ENCODE peak calls at places on chromosomes 1 and 21, in four cellular contexts. F, M, I and C are unnamed samples.

GRCh38 chr1:54975709-54976108 is 4.7 kb upstream of the TMEM61 start:
- DNase-seq in F (no peak), I (no peak), M (no peak), C (no peak)

GRCh38 chr1:155093938-155094621 is 15.4 kb downstream of the EFNA3 start:
- DNase-seq in M (peak), F (peak), I (no peak), C (no peak)

GRCh38 chr1:29390491-29391361 is 154.4 kb downstream of the PTPRU start:
- DNase-seq in F (no peak), I (no peak), M (no peak), C (no peak)

GRCh38 chr1:54869173-54869851 is 17.7 kb downstream of the DHCR24 start:
- DNase-seq in M (no peak), I (no peak), F (no peak), C (no peak)

GRCh38 chr21:15446193-15446592 is 283.6 kb upstream of the USP25 start:
- DNase-seq in I (no peak), M (no peak), F (peak), C (no peak)

GRCh38 chr21:14418920-14419319 is 36.0 kb upstream of the HSPA13 start:
- DNase-seq in I (no peak), M (no peak), F (no peak), C (no peak)

GRCh38 chr1:39680751-39681150 is 8.8 kb upstream of the NT5C1A start:
- DNase-seq in F (no peak), I (no peak), M (no peak), C (no peak)

GRCh38 chr1:214670098-214670497 is 67.1 kb downstream of the CENPF start:
- DNase-seq in F (no peak), I (no peak), M (no peak), C (no peak)

GRCh38 chr1:26579662-26580061 is 50.1 kb downstream of the RPS6KA1 start:
- DNase-seq in M (no peak), F (no peak), I (peak), C (no peak)

GRCh38 chr1:212975607-212975918 is 25.2 kb downstream of the VASH2 start:
- DNase-seq in M (no peak), F (no peak), I (no peak), C (no peak)

GRCh38 chr1:203263496-203263895 is 34.0 kb upstream of the CHIT1 start:
- DNase-seq in M (no peak), I (no peak), F (no peak), C (no peak)

GRCh38 chr1:231241751-231242150 is 739 bp downstream of the GNPAT start:
- DNase-seq in I (no peak), F (peak), M (peak), C (peak)

DNA sequence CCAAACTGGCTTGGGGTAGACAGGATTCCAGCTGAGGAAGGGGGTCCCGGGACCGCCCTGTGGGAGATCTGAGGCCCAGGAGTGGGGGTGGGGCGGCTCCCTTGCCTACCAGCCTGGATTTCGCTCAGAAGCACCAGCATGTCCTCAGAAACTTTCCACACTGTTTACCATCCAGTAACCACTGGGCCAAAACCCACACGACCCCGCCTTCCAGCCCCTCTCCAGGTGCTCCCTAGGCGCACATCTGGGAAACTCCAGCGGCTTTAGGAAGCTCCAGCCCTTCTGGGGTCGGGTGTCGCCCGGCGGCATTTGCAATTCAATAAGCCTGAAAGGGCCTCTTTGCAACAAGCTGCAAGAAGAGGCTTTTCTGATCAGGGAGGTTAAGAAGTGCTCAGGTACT is 4.6 kb downstream of the RIPK4 start:
- DNase-seq in M (no peak), F (no peak), I (no peak), C (no peak)
- TF ChIP-seq SPI1 in M (no peak), F (no peak), I (no peak), C (no peak)

GRCh38 chr1:18263547-18264130 is 156.0 kb downstream of the IGSF21 start:
- DNase-seq in I (no peak), F (no peak), M (no peak), C (no peak)

GRCh38 chr1:18266391-18266790 is 158.8 kb downstream of the IGSF21 start:
- DNase-seq in F (no peak), I (no peak), M (no peak), C (no peak)

GRCh38 chr1:18262726-18263125 is 155.1 kb downstream of the IGSF21 start:
- DNase-seq in F (no peak), I (no peak), M (no peak), C (no peak)

GRCh38 chr1:18265641-18266040 is 158.0 kb downstream of the IGSF21 start:
- DNase-seq in F (no peak), I (no peak), M (no peak), C (no peak)

GRCh38 chr1:18264450-18265000 is 156.9 kb downstream of the IGSF21 start:
- DNase-seq in M (no peak), I (no peak), F (no peak), C (no peak)
- TF ChIP-seq POLR2AphosphoS5 in M (no peak), I (no peak), F (no peak), C (no peak)

GRCh38 chr1:175150596-175151319 is 41.8 kb downstream of the KIAA0040 start:
- DNase-seq in I (no peak), F (no peak), M (no peak), C (no peak)

GRCh38 chr1:175148068-175148467 is 44.5 kb downstream of the KIAA0040 start:
- DNase-seq in F (no peak), I (no peak), M (no peak), C (no peak)

GRCh38 chr1:175146535-175147213 is 45.9 kb downstream of the KIAA0040 start:
- DNase-seq in I (no peak), F (peak), M (peak), C (peak)

DNA sequence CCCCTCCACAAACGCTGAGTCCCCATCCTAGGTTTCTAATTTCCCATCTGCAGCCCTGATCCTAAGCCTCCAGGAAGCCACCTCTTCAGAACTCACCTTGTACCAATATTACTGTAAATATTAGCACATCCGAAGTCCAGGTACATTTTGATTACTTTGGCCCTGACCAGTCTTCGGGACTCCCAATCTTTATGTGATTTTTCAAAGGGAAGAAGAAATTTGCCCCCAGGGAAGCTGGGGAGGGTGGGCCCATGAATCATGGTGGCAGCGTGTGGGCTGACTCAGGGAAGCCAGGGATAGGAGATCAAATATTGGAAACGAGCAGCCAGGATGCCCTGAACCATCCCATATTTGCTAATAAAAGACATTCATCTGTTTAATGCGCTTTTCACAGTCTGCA is 46.7 kb downstream of the KIAA0040 start:
- DNase-seq in F (no peak), I (no peak), M (no peak), C (no peak)
- TF ChIP-seq SPI1 in F (no peak), I (no peak), M (no peak), C (no peak)

GRCh38 chr1:20483833-20484525 is 2.0 kb downstream of the CAMK2N1 start:
- DNase-seq in M (no peak), I (no peak), F (no peak), C (peak)

GRCh38 chr1:20485527-20486456 is at the start of gene CAMK2N1:
- DNase-seq in I (no peak), F (no peak), M (peak), C (peak)

GRCh38 chr1:20484526-20485462 is 1.2 kb downstream of the CAMK2N1 start:
- DNase-seq in I (no peak), F (no peak), M (no peak), C (no peak)

GRCh38 chr1:20487236-20487590 is 1.2 kb upstream of the CAMK2N1 start:
- DNase-seq in F (no peak), M (no peak), I (no peak), C (no peak)

DNA sequence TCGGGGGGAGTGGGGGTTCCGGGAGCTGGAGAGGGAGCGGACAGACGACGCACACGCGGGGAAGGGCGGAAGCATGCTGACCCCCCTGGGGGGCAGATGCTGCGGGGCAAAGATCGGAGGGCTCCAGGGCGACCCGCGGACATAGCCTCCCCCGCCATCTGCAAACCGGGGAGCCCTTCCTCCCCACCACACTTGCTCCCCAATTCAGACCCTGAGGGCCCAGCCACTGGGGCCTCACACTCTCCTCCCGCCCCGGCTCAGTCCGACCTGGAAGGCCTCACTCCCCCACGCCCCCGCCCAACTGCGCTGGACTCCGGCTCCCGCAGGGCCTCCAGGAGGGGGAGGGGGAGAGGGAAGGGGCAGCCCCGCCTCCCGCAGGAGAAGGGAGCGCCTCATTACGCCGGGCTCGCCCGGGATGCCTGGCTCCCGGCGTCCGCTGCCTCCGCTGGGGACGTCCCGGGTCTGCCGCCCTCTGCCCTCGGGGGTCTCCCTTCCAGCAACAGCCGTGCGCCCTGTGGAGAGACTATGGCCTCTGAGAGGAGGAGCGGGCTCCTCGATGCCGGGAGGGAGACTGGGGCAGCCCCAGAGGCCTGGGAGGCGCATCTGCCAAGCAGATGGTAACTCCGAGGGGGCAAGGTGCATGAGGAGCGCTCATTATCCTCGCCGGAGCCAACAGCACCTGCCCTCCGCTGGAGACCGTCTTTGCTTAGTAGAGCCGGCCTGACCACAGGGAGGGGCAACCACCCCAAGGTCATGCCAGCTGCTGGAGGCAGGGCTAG is 636 bp upstream of the CAMK2N1 start:
- DNase-seq in M (peak), I (no peak), F (no peak), C (no peak)
- TF ChIP-seq POLR2AphosphoS5 in M (no peak), I (no peak), F (no peak), C (no peak)

DNA sequence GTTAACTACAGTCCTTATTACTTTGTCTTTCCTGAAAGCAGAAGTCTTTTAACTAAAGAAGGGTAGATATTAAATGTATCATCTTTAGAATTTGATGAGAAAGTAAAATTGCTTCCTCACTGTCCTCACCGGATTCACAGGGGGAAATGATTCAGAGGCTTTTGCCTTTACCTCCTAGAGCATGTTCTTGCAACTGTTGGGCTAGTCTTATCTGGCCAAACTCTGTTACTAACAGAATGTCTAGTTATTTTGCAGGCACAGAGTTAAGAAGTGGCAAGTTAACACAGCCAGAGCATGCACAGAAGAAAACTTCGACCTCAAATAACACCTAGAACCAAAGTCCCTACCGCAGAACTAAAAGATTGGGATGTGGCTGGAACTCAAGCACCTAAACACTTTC is 107.3 kb upstream of the VAV3 start:
- DNase-seq in M (no peak), F (no peak), I (no peak), C (no peak)
- TF ChIP-seq SPI1 in M (no peak), F (peak), I (no peak), C (no peak)

DNA sequence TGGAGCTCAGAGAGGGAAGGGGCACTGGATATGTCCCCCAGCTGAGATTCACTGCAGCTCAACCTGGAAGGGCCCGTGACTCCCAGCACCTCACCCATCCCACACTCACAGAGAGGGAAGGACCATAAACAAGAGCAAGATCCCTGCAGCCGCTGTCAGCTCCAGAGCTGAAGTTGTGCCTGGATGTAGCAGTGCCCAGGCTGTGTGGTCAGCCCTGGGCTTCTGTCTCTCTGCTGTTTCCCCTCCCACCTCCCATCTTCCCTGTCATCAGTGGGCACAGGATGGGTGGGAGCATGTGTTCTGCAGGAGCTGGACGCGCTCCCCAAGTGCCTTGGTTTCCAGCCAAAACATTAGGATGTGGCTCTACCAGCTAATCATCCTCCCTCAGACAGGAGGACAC is 282.8 kb downstream of the NPHP4 start:
- DNase-seq in M (no peak), I (no peak), F (no peak), C (no peak)
- TF ChIP-seq POLR2AphosphoS5 in M (no peak), I (no peak), F (no peak), C (no peak)

DNA sequence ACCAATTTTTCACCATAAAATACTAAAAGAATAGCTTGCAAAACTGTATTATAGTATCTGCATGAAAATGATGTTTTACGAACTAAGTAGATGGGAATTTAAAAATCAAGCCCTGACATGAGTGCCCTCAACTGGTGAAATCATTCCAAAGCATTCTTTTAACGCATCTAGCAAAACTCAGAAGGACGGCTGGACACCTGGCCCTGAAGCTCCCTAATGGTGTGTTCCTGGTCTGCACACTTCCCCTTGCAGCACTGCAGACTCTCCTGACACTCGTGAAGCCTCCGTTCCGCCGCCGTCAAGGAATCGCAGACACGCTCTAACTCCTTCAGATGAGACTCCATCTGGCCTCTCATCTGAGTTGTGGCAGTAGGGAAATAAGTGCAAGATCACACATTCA is 39.9 kb downstream of the ODF2L start:
- DNase-seq in F (no peak), M (no peak), I (no peak), C (no peak)
- TF ChIP-seq SPI1 in F (no peak), M (no peak), I (no peak), C (no peak)

GRCh38 chr1:38114633-38115032 is 68.0 kb upstream of the POU3F1 start:
- DNase-seq in F (no peak), I (no peak), M (no peak), C (no peak)

GRCh38 chr1:38115251-38115650 is 68.7 kb upstream of the POU3F1 start:
- DNase-seq in I (no peak), F (no peak), M (no peak), C (no peak)

GRCh38 chr1:38119000-38119399 is 72.4 kb upstream of the POU3F1 start:
- DNase-seq in I (no peak), F (no peak), M (no peak), C (no peak)

GRCh38 chr1:38115682-38116187 is 69.1 kb upstream of the POU3F1 start:
- DNase-seq in M (no peak), F (no peak), I (no peak), C (no peak)

GRCh38 chr1:38117444-38117887 is 70.9 kb upstream of the POU3F1 start:
- DNase-seq in F (no peak), I (no peak), M (no peak), C (no peak)
- TF ChIP-seq POLR2AphosphoS5 in F (no peak), I (no peak), M (no peak), C (no peak)

GRCh38 chr1:228275154-228275434 is 67.2 kb downstream of the OBSCN start:
- DNase-seq in F (no peak), I (no peak), M (no peak), C (no peak)

GRCh38 chr1:228277491-228278431 is 69.9 kb downstream of the OBSCN start:
- DNase-seq in F (no peak), I (no peak), M (no peak), C (no peak)

GRCh38 chr1:228275435-228276342 is 67.8 kb downstream of the OBSCN start:
- DNase-seq in M (peak), F (peak), I (peak), C (peak)

GRCh38 chr1:228276901-228277490 is 69.2 kb downstream of the OBSCN start:
- DNase-seq in I (no peak), F (no peak), M (no peak), C (no peak)

GRCh38 chr1:228276361-228276831 is 68.6 kb downstream of the OBSCN start:
- DNase-seq in I (no peak), F (no peak), M (no peak), C (no peak)
- TF ChIP-seq SPI1 in I (no peak), F (no peak), M (no peak), C (no peak)

GRCh38 chr21:35208117-35208516 is 159.0 kb upstream of the RUNX1 start:
- DNase-seq in F (no peak), M (no peak), I (no peak), C (no peak)

GRCh38 chr21:35210093-35210492 is 161.0 kb upstream of the RUNX1 start:
- DNase-seq in M (no peak), I (no peak), F (no peak), C (no peak)

GRCh38 chr21:35206141-35207125 is 157.3 kb upstream of the RUNX1 start:
- DNase-seq in I (no peak), M (peak), F (no peak), C (no peak)

GRCh38 chr21:35207322-35207721 is 158.2 kb upstream of the RUNX1 start:
- DNase-seq in I (no peak), M (no peak), F (no peak), C (no peak)

DNA sequence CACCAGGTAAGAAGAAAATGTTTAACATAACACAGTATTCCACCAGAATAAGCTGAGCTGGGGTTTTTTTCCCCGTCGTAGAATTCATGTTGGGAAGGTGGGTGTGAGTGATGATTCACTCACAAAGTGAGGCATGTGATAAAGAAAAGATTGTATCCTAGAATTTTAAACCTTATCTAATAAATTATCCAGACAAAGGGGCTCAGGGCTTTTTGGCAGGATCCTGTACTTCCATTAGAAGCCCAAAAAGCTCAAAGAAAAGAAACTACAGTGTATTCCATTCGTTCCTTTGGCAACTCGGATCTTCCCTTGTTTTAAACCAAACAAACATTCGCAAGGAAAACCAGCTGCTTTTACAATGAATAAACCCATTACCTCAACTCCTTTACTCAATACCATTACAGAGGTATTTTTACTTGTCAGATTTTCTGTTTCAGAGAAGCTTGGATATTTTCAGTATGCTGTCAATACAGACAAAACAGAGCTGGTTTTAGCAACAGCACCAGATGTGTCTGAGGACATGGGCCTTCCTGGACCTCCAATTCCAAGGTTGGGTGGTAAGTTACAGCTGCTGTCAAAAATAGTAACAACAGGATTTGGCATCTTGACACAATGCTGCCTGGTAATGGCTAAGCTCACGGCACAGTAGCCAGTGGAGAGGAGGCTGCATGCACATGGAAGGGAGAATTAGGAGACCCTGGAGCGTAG is 159.9 kb upstream of the RUNX1 start:
- DNase-seq in F (no peak), I (no peak), M (no peak), C (no peak)
- TF ChIP-seq POLR2AphosphoS5 in F (no peak), I (no peak), M (no peak), C (no peak)